ENCODE peak calls at places on chromosomes 12 and 14, in four cellular contexts. E, F, I and U are unnamed samples.

GRCh38 chr12:93571360-93571853 is 1.1 kb upstream of the SOCS2 start:
- DNase-seq in E (peak; percentile 55), F (peak; percentile 84), I (peak; percentile 10), U (peak; percentile 79)

GRCh38 chr12:130651188-130651587 is 64.9 kb downstream of the RIMBP2 start:
- DNase-seq in E (no peak), F (no peak), I (no peak), U (no peak)

GRCh38 chr12:49026101-49026500 is 7.5 kb upstream of the PRKAG1 start:
- DNase-seq in E (no peak), F (no peak), I (no peak), U (no peak)

GRCh38 chr12:53295891-53296219 is 513 bp downstream of the PFDN5 start:
- DNase-seq in E (no peak), F (peak; percentile 23), I (no peak), U (no peak)

GRCh38 chr12:77388611-77389265 is 323.4 kb upstream of the E2F7 start:
- DNase-seq in E (no peak), F (no peak), I (no peak), U (no peak)

GRCh38 chr12:112425582-112426382 is 7.0 kb downstream of the PTPN11 start:
- DNase-seq in E (no peak), F (no peak), I (peak; percentile 46), U (no peak)

GRCh38 chr12:117047810-117048584 is 51.2 kb downstream of the TESC start:
- DNase-seq in E (peak; percentile 61), F (no peak), I (peak; percentile 92), U (peak; percentile 65)

GRCh38 chr12:78964521-78964920 is 99.9 kb downstream of the SYT1 start:
- DNase-seq in E (no peak), F (no peak), I (no peak), U (no peak)

GRCh38 chr14:99535448-99535847 is 54.2 kb downstream of the CCNK start:
- DNase-seq in E (no peak), F (no peak), I (no peak), U (no peak)

GRCh38 chr14:90551733-90552464 is 155.1 kb downstream of the CALM1 start:
- DNase-seq in E (no peak), F (no peak), I (no peak), U (no peak)

GRCh38 chr14:55739967-55740707 is 160.1 kb downstream of the KTN1 start:
- DNase-seq in E (no peak), F (no peak), I (no peak), U (no peak)

GRCh38 chr14:54784060-54784459 is 118.6 kb downstream of the GCH1 start:
- DNase-seq in E (no peak), F (no peak), I (no peak), U (no peak)

GRCh38 chr12:131009595-131010270 is 56.0 kb downstream of the ADGRD1 start:
- DNase-seq in E (no peak), F (no peak), I (no peak), U (no peak)

GRCh38 chr14:102900631-102901571 is 21.6 kb upstream of the AMN start:
- DNase-seq in E (no peak), F (peak; percentile 1), I (no peak), U (no peak)

GRCh38 chr12:19263666-19264065 is 134.1 kb downstream of the PLEKHA5 start:
- DNase-seq in E (no peak), F (no peak), I (no peak), U (no peak)

GRCh38 chr14:99729991-99730875 is 46.1 kb downstream of the CYP46A1 start:
- DNase-seq in E (peak; percentile 19), F (peak; percentile 71), I (peak; percentile 93), U (peak; percentile 65)

GRCh38 chr12:1935242-1935641 is 16.8 kb upstream of the CACNA2D4 start:
- DNase-seq in E (no peak), F (no peak), I (no peak), U (no peak)

GRCh38 chr12:98780261-98780660 is 135.2 kb downstream of the APAF1 start:
- DNase-seq in E (no peak), F (no peak), I (no peak), U (no peak)

GRCh38 chr12:91172051-91172450 is 10.6 kb downstream of the DCN start:
- DNase-seq in E (no peak), F (no peak), I (no peak), U (no peak)

GRCh38 chr12:46210835-46211439 is 57.9 kb downstream of the SLC38A1 start:
- DNase-seq in E (no peak), F (no peak), I (no peak), U (no peak)

GRCh38 chr14:103519837-103520212 is 2.8 kb downstream of the CKB start:
- DNase-seq in E (no peak), F (no peak), I (no peak), U (no peak)

GRCh38 chr12:65826513-65827171 is 2.4 kb downstream of the HMGA2 start:
- DNase-seq in E (peak; percentile 67), F (no peak), I (no peak), U (peak; percentile 11)

GRCh38 chr12:6369916-6370575 is 5.3 kb downstream of the SCNN1A start:
- DNase-seq in E (no peak), F (no peak), I (no peak), U (no peak)

GRCh38 chr12:31578632-31579031 is 12.3 kb downstream of the DENND5B start:
- DNase-seq in E (peak; percentile 49), F (no peak), I (no peak), U (no peak)

GRCh38 chr14:90546767-90547166 is 149.9 kb downstream of the CALM1 start:
- DNase-seq in E (no peak), F (no peak), I (no peak), U (no peak)

GRCh38 chr12:39127401-39127800 is 222.0 kb upstream of the CPNE8 start:
- DNase-seq in E (no peak), F (no peak), I (peak; percentile 3), U (peak; percentile 52)

GRCh38 chr14:76473381-76474263 is 97.7 kb downstream of the ESRRB start:
- DNase-seq in E (peak; percentile 6), F (no peak), I (no peak), U (no peak)

GRCh38 chr14:95545769-95546168 is 10.9 kb downstream of the GLRX5 start:
- DNase-seq in E (peak; percentile 97), F (peak; percentile 41), I (no peak), U (peak; percentile 58)

GRCh38 chr12:56361487-56362129 is 1.0 kb downstream of the APOF start:
- DNase-seq in E (no peak), F (no peak), I (no peak), U (no peak)

GRCh38 chr14:77848031-77848430 is 48.1 kb downstream of the ADCK1 start:
- DNase-seq in E (peak; percentile 8), F (no peak), I (no peak), U (no peak)

GRCh38 chr12:27575099-27575779 is 51.2 kb downstream of the PPFIBP1 start:
- DNase-seq in E (peak; percentile 41), F (no peak), I (no peak), U (no peak)

GRCh38 chr14:95045836-95046430 is 111.4 kb downstream of the DICER1 start:
- DNase-seq in E (no peak), F (no peak), I (no peak), U (no peak)

GRCh38 chr14:55976619-55977018 is 141.6 kb upstream of the PELI2 start:
- DNase-seq in E (no peak), F (no peak), I (no peak), U (no peak)

GRCh38 chr12:114238808-114239207 is 167.1 kb downstream of the TBX5 start:
- DNase-seq in E (no peak), F (no peak), I (no peak), U (no peak)

GRCh38 chr12:66900616-66901015 is 221.7 kb upstream of the GRIP1 start:
- DNase-seq in E (no peak), F (no peak), I (no peak), U (no peak)

GRCh38 chr14:52124791-52125661 is 56.2 kb upstream of the NID2 start:
- DNase-seq in E (peak; percentile 87), F (no peak), I (no peak), U (peak; percentile 32)

GRCh38 chr14:20179218-20179617 is 11.5 kb upstream of the OR11G2 start:
- DNase-seq in E (no peak), F (no peak), I (no peak), U (no peak)
- H3K9me3 ChIP-seq in E (peaks cover 5% of the 10 kb centered on the region), F (peaks cover 10% of the 10 kb centered on the region), I (no peaks in the 10 kb centered on the region), U (no peaks in the 10 kb centered on the region)

DNA sequence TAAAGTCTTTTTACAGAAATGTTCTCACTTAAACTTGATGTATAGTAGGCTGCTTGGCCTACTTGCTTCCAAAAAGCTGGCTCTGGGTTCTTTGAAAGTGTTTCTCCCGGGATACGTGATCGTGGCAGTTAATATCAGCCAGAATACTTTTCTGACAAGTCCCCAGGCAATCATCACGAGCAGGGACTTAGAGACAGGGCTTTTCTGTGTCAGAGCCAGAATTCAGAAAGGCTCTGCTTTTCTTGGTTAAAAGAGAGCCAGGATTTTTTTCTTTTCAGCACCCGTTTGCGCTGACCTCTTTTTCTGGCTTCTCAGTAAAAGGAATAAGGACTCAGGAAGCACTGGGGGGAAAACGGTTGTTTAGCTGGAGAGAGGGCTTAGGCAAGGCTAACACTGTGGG is 57.8 kb upstream of the ARHGAP5 start:
- DNase-seq in E (no peak), F (no peak), I (no peak), U (no peak)
- TF ChIP-seq MAZ in E (no peak), F (no peak), I (no peak), U (no peak)

GRCh38 chr14:105857223-105857815 is 330.9 kb downstream of the TMEM121 start:
- DNase-seq in E (no peak), F (no peak), I (no peak), U (no peak)
- H3K9me3 ChIP-seq in E (peaks cover 75% of the 10 kb centered on the region), F (no peaks in the 10 kb centered on the region), I (no peaks in the 10 kb centered on the region), U (no peaks in the 10 kb centered on the region)

DNA sequence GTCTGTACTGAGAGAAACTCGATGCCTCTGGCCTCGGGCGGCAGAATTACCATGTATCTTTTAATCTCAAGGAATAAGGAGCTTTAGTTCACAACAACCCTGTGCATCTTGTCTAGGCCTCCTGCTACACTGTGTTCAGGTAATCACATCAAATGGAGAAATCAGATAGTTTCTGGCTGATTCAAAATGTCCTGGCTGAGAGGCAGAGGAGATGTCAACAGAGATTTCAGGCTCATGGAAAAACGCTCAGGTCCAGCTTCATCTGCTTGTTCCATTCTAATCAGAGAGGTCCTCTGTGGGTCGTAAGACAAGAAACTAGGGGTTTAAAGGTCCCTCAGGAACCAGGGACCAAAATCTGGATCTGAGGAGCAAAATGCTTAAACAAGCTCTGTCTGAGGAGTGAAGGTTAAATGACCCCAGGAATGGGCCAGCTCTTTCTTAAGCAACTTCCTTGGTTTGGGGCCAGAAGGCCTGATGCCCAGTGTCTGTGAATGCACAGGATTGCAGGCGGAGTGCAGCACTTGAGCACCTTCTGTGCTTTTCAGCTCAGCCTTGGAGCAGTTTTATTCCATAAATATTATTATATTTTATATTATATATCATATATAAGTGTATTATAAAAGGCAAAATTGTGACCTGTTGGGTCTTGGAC is 170.2 kb upstream of the PRICKLE1 start:
- DNase-seq in E (peak; percentile 77), F (no peak), I (no peak), U (no peak)
- TF ChIP-seq MAZ in E (no peak), F (no peak), I (no peak), U (no peak)

GRCh38 chr12:129186952-129187351 is 333.7 kb downstream of the GLT1D1 start:
- DNase-seq in E (no peak), F (peak; percentile 35), I (no peak), U (peak; percentile 34)
- H3K9me3 ChIP-seq in E (peaks cover 31% of the 10 kb centered on the region), F (no peaks in the 10 kb centered on the region), I (no peaks in the 10 kb centered on the region), U (peaks cover 2% of the 10 kb centered on the region)

DNA sequence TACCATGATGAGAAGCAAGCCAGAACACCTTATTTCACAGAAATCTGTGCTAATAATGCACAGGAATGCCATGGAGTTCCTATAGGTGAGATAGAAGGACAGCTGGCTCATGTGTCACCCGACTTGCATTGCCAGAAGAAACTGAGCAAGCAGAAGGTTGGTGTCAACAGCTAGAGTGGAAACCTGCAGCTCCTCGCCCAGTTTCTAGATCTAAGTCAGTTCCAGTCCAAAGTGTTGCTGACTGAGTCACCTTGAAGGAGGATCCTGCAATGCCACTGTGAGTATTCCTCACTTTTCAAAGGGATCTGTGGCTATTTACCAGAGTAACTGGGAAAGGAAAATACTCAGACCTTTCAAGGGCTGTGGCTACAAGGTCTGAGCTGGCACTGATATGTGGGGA is 17.1 kb downstream of the CDKL1 start:
- DNase-seq in E (no peak), F (no peak), I (no peak), U (no peak)
- TF ChIP-seq MAZ in E (no peak), F (no peak), I (no peak), U (no peak)